ENCODE peak calls at places on chromosomes 1 and 21, in five cellular contexts. Y, I, U, E and R are unnamed samples.

GRCh38 chr1:174060090-174060489 is 37.9 kb upstream of the RC3H1 start:
- DNase-seq in Y (no peak), I (no peak), U (peak; percentile 39), E (no peak), R (no peak)

GRCh38 chr21:33434770-33435360 is 31.7 kb downstream of the IFNGR2 start:
- DNase-seq in Y (no peak), I (no peak), U (peak; percentile 97), E (no peak), R (peak; percentile 93)

GRCh38 chr1:221723918-221724263 is 18.0 kb downstream of the DUSP10 start:
- DNase-seq in Y (no peak), I (no peak), U (peak; percentile 57), E (no peak), R (no peak)

GRCh38 chr1:162323023-162323422 is 53.6 kb downstream of the SPATA46 start:
- DNase-seq in Y (no peak), I (no peak), U (no peak), E (no peak), R (no peak)

GRCh38 chr1:64965239-64966157 is 851 bp downstream of the JAK1 start:
- DNase-seq in Y (peak; percentile 47), I (no peak), U (peak; percentile 43), E (peak; percentile 84), R (peak; percentile 88)

GRCh38 chr1:225253784-225254183 is 174.1 kb downstream of the LBR start:
- DNase-seq in Y (no peak), I (no peak), U (peak; percentile 88), E (no peak), R (no peak)

GRCh38 chr1:161952603-161953172 is 71.0 kb downstream of the OLFML2B start:
- DNase-seq in Y (no peak), I (no peak), U (no peak), E (no peak), R (peak; percentile 19)

GRCh38 chr21:39006653-39007417 is 176.4 kb downstream of the PSMG1 start:
- DNase-seq in Y (no peak), I (no peak), U (no peak), E (no peak), R (no peak)

GRCh38 chr1:65872258-65872657 is 79.6 kb downstream of the PDE4B start:
- DNase-seq in Y (no peak), I (no peak), U (no peak), E (no peak), R (no peak)

GRCh38 chr1:210321131-210321530 is 7.6 kb upstream of the HHAT start:
- DNase-seq in Y (peak; percentile 43), I (no peak), U (no peak), E (no peak), R (no peak)

DNA sequence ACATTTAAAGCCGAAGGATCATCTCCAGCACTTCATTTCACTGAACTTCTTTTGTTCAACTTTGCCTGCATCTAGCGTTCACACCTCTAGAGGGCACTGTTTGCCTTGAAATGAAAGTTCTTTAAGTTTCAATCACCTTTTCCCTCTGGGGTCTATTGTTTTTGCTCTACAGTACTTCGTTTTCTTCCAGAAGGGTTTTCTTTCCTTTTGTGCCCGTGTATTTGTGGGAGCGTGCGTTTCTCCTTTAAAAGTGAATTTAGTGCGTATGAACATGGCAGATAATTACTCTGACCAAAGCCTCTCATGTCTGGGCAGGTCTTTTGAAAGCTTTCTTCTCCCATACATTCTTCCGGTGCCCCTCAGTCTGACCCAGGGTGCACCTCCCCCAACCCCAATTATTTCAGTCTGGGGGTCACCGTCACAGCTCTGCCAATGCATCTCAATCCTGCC is 88.3 kb downstream of the NUF2 start:
- DNase-seq in Y (peak; percentile 88), I (peak; percentile 51), U (peak; percentile 26), E (peak; percentile 90), R (peak; percentile 56)
- H3K9ac ChIP-seq in Y (no peak overlapping the region), I (no peak overlapping the region), U (no peak overlapping the region), E (no peak overlapping the region), R (peak overlapping the region; percentile 41)

DNA sequence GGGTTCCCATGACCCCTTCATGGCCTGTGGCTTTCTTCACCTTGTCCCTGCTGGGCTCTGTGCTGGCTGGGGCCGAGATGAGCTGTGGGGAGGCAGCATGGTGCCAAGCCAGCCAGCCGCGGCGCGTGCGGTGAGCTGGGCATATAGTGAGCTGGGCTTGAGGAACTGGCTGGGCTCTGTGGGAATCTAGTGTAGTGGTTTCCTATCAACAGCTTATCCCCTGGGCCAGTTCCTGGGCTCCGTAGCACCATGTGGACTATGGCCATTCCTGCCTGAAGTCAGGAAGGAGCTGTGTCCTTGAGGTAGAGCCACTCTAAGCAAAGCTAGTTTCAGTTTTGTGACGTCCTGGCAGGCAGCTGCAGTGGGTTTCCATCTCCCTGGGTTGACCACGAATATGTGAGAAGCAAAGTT is 1.8 kb downstream of the NCMAP start:
- DNase-seq in Y (no peak), I (no peak), U (no peak), E (no peak), R (peak; percentile 23)
- H3K9ac ChIP-seq in Y (no peak overlapping the region), I (peak overlapping the region; percentile 31), U (no peak overlapping the region), E (no peak overlapping the region), R (no peak overlapping the region)

GRCh38 chr1:20083178-20083944 is 13.4 kb downstream of the PLA2G5 start:
- DNase-seq in Y (no peak), I (no peak), U (no peak), E (no peak), R (no peak)

GRCh38 chr1:20080441-20081330 is 10.7 kb downstream of the PLA2G5 start:
- DNase-seq in Y (no peak), I (no peak), U (no peak), E (peak; percentile 55), R (no peak)

GRCh38 chr1:20081331-20081810 is 11.4 kb downstream of the PLA2G5 start:
- DNase-seq in Y (no peak), I (no peak), U (no peak), E (no peak), R (no peak)

GRCh38 chr1:20079661-20080305 is 9.8 kb downstream of the PLA2G5 start:
- DNase-seq in Y (no peak), I (no peak), U (no peak), E (no peak), R (no peak)

DNA sequence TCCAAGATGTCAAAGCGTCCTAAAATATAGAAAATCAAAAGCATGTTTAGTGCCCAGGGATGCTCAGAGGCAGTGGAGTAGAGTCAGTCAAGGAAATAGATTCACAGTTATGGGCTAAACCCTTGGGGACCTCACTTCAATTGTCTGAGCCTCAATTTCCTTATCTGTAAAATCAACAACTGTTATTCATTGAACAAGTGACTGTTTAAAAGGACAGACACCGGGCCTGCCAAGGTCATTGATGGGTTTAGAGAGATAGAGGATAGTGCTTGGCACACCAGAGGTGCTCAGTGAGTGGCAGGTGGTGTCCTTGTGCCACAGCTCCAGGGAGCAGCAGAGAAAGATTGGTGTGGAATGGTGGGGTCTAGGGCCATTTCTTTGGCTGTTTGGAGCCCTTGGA is 12.8 kb downstream of the PLA2G5 start:
- DNase-seq in Y (no peak), I (no peak), U (no peak), E (no peak), R (no peak)
- H3K9ac ChIP-seq in Y (no peak overlapping the region), I (no peak overlapping the region), U (no peak overlapping the region), E (no peak overlapping the region), R (no peak overlapping the region)

DNA sequence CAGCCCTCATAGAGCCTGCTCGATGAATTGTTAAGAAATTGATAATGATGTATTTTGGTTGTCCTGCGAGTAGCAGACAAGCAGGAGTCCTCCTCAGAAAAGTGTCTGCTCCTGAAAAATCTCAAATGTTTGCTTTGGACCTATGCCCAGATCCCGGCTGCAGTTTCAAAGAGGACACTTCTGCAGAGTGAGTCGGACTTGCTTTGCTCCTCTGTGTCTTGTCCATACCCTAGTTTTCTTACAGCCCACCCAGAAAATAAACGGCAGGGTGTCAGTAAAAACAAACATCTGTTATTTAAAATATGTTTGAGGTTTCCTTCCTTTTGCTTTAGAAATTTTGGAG is 2.8 kb downstream of the S100A10 start:
- DNase-seq in Y (no peak), I (peak; percentile 73), U (no peak), E (no peak), R (peak; percentile 77)
- H3K9ac ChIP-seq in Y (no peak overlapping the region), I (no peak overlapping the region), U (peak overlapping the region; percentile 99), E (peak overlapping the region; percentile 19), R (peak overlapping the region; percentile 100)